ENCODE peak calls at places on chromosomes 7 and 10, in six cellular contexts. J is ovary; O is HL-60; T is CD4-positive, CD25-positive, alpha-beta regulatory T cell; N is SJCRH30; E is GM23248. F is an unnamed sample.

GRCh38 chr7:151238924-151239836 is 6.9 kb downstream of the CHPF2 start:
- DNase-seq in J (no peak), O (no peak), T (no peak), N (no peak), E (no peak), F (no peak)

GRCh38 chr7:130611206-130611605 is 57.3 kb downstream of the COPG2 start:
- DNase-seq in J (no peak), O (no peak), T (no peak), N (no peak), E (no peak), F (no peak)

GRCh38 chr7:20514364-20514763 is 101.1 kb upstream of the ABCB5 start:
- DNase-seq in J (no peak), O (no peak), T (no peak), N (peak; percentile 99), E (peak; percentile 25), F (peak; percentile 68)

GRCh38 chr7:55427800-55428199 is 62.7 kb downstream of the LANCL2 start:
- DNase-seq in J (no peak), O (no peak), T (no peak), N (peak; percentile 93), E (no peak), F (no peak)

GRCh38 chr7:143372070-143372469 is 9.1 kb upstream of the ZYX start:
- DNase-seq in J (no peak), O (no peak), T (peak; percentile 64), N (peak; percentile 42), E (no peak), F (peak; percentile 91)

GRCh38 chr10:1597370-1598146 is 139.8 kb downstream of the ADARB2 start:
- DNase-seq in J (no peak), O (no peak), T (no peak), N (no peak), E (no peak), F (no peak)

GRCh38 chr10:53601260-53601875 is 828.8 kb upstream of the MBL2 start:
- DNase-seq in J (no peak), O (peak; percentile 3), T (peak; percentile 21), N (peak; percentile 48), E (peak; percentile 52), F (no peak)

GRCh38 chr10:101444058-101444457 is 90.1 kb downstream of the BTRC start:
- DNase-seq in J (no peak), O (no peak), T (peak; percentile 42), N (peak; percentile 69), E (peak; percentile 36), F (no peak)

GRCh38 chr7:70569335-70569819 is 562.6 kb upstream of the GALNT17 start:
- DNase-seq in J (no peak), O (no peak), T (no peak), N (peak; percentile 92), E (no peak), F (no peak)

GRCh38 chr7:55111007-55111406 is 92.2 kb downstream of the EGFR start:
- DNase-seq in J (no peak), O (no peak), T (no peak), N (peak; percentile 78), E (peak; percentile 68), F (no peak)

GRCh38 chr7:50220280-50220679 is 84.2 kb upstream of the IKZF1 start:
- DNase-seq in J (no peak), O (no peak), T (no peak), N (no peak), E (no peak), F (no peak)

GRCh38 chr10:27659786-27660185 is 85.8 kb downstream of the MKX start:
- DNase-seq in J (no peak), O (no peak), T (no peak), N (peak; percentile 16), E (no peak), F (no peak)

DNA sequence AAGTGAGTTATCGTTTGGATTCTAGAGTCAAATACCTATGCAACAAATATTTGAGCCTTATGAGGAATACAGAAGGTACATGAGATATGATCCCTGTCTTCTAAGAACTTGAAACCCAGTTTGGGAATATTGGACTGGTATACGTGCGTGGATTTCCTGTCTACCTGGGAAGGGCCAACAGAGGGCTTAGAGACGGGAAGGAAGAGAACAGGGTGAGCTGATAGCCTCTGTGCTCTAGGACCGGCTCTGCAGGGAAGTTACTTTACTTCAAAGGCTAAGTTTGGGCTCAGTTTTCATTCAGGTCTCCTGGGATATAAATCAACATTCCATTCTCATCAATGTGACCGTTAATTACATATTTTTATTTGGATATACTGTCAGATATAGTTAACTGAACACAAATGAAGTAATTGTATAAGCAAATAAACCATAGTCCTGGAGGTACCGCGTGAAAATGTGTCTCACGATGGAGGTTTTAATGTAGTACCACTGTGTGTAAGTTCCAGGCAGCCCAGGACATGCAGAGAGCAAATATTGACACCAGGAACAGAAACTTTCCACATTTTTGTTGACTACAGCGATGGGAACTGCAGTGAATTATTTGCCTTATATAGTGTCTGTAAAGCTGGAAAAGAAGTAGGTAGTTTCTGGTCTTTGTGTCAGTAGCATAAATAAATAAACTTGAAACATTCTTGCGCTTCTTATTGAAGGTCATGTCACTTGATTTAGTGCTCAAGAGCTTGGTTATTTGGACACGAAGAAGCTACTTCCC is 8.6 kb downstream of the CHST12 start:
- DNase-seq in J (no peak), O (no peak), T (no peak), N (no peak), E (no peak), F (no peak)
- H3K4me3 ChIP-seq in J (no peak overlapping the region), O (no peak overlapping the region), T (no peak overlapping the region), N (no peak overlapping the region), E (no peak overlapping the region), F (no peak overlapping the region)

DNA sequence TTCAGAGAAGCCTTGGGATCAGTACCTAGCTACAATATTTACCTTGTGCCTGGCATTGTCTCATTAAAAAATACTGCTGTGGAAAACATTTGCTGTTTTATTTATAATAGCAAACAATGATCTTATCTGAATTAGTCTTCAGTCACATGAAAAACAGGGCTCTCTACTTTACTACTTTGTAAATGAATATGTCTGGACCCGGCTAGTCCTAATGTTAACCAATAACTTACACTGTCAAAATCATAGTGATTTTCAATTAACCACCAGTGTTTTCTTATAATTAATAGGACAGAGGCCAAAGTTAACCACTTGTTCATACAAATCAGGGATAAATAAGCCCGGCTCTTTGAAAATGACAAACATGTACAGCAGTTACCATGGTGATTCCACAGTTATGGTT is 577.8 kb downstream of the IPMK start:
- DNase-seq in J (no peak), O (no peak), T (no peak), N (no peak), E (no peak), F (no peak)
- H3K27ac ChIP-seq in J (no peak overlapping the region), O (no peak overlapping the region), T (no peak overlapping the region), N (no peak overlapping the region), E (no peak overlapping the region), F (no peak overlapping the region)

GRCh38 chr10:62562795-62563194 is 188.6 kb downstream of the ZNF365 start:
- DNase-seq in J (no peak), O (no peak), T (peak; percentile 2), N (no peak), E (no peak), F (no peak)
- H3K4me3 ChIP-seq in J (no peak overlapping the region), O (no peak overlapping the region), T (no peak overlapping the region), N (no peak overlapping the region), E (no peak overlapping the region), F (no peak overlapping the region)

GRCh38 chr7:43659549-43659896 is 69.8 kb downstream of the COA1 start:
- DNase-seq in J (no peak), O (no peak), T (no peak), N (no peak), E (no peak), F (no peak)
- H3K27ac ChIP-seq in J (no peak overlapping the region), O (no peak overlapping the region), T (no peak overlapping the region), N (no peak overlapping the region), E (peak overlapping the region; percentile 94), F (no peak overlapping the region)

GRCh38 chr10:10434312-10434711 is 583.4 kb upstream of the CELF2 start:
- DNase-seq in J (no peak), O (no peak), T (no peak), N (no peak), E (no peak), F (no peak)

GRCh38 chr10:10432306-10433035 is 585.2 kb upstream of the CELF2 start:
- DNase-seq in J (no peak), O (no peak), T (no peak), N (peak; percentile 57), E (no peak), F (no peak)

DNA sequence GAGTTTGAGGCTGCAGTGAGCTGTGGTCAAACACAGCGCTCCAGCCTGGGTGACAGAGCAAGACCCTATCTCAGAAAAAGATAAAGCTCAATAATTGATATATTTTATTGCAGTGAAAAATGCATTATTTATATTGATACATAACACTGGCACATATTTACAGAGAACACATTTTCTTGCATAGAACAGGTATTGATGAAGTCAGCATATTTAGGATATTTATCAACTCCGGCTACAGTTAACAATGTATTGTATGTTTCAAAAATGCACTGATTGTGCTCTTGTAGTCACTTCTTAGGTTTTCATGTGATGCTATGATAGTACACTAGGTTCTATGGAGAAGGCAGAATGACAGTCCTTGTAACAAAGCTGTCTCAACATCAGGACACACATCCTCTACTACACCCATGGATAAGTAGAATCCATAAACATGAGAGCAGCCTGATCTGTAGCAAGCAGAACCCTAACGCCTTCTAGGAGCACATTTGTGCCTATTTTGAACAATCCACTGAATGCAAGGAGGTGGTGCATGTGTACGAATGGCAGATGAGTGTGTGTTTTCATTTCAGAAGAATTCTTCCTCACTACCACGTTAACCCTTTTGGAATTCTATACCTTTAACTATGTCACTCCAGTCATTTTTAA is 586.1 kb upstream of the CELF2 start:
- DNase-seq in J (no peak), O (no peak), T (no peak), N (peak; percentile 1), E (no peak), F (no peak)
- H3K4me3 ChIP-seq in J (no peak overlapping the region), O (no peak overlapping the region), T (no peak overlapping the region), N (no peak overlapping the region), E (no peak overlapping the region), F (no peak overlapping the region)

DNA sequence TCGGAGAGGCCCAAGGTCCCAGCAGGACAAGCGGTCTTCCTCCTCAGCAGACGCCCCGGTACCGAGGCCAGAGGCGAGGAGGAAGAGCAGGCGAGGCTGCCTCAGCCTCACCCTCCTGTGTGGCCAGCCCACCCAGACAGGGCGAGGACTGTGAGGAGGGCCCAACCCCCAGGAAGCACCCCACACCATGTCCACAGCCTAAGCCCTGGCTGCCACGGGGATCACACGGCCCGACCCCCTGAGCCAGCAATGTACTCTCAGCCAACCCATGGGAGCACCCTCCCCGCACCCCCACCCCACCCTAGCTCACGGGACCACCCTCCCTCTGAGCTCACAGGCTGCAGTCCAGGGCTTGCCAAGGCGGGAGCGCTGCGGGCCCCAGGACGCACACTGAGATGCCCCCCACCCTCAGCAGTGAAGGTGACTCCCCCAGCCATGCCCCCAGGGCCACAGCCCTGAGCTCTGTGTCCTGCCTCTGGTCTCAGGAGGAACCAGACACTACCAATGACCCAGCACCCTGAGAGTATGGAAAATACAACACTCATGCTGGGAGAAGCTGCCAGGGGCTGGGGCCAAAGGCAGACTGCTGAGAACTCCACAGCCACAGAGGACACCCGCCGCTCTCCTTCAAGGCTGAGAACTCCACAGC is 93.6 kb downstream of the MAD1L1 start:
- DNase-seq in J (no peak), O (no peak), T (no peak), N (no peak), E (no peak), F (no peak)
- H3K27ac ChIP-seq in J (no peak overlapping the region), O (peak overlapping the region; percentile 78), T (no peak overlapping the region), N (no peak overlapping the region), E (no peak overlapping the region), F (no peak overlapping the region)

F was measured in aorta.